ENCODE peak calls at places on chromosomes 3 and 15, in seven cellular contexts. One of them, this sample, is unnamed.

GRCh38 chr3:35295875-35296274 is 343.4 kb upstream of the ARPP21 start:
- DNase-seq in activated effector memory CD4-positive, alpha-beta T cell treated with anti-CD3 and anti-CD28 coated beads, Interleukin-2, amount 50 U/mL, for 16 hours: no peak
- DNase-seq in fibroblast of pulmonary artery: no peak
- DNase-seq in A549: no peak
- DNase-seq in fibroblast of the conjunctiva: no peak
- DNase-seq in fibroblast of the aortic adventitia: no peak
- DNase-seq in GOT3: no peak
- DNase-seq in this sample: no peak

GRCh38 chr3:132225664-132226063 is 91.5 kb upstream of the ACP3 start:
- DNase-seq in activated effector memory CD4-positive, alpha-beta T cell treated with anti-CD3 and anti-CD28 coated beads, Interleukin-2, amount 50 U/mL, for 16 hours: no peak
- DNase-seq in fibroblast of pulmonary artery: no peak
- DNase-seq in A549: no peak
- DNase-seq in fibroblast of the conjunctiva: no peak
- DNase-seq in fibroblast of the aortic adventitia: no peak
- DNase-seq in GOT3: no peak
- DNase-seq in this sample: no peak

GRCh38 chr3:180747805-180748361 is 68.6 kb upstream of the CCDC39 start:
- DNase-seq in activated effector memory CD4-positive, alpha-beta T cell treated with anti-CD3 and anti-CD28 coated beads, Interleukin-2, amount 50 U/mL, for 16 hours: no peak
- DNase-seq in fibroblast of pulmonary artery: no peak
- DNase-seq in A549: no peak
- DNase-seq in fibroblast of the conjunctiva: no peak
- DNase-seq in fibroblast of the aortic adventitia: no peak
- DNase-seq in GOT3: no peak
- DNase-seq in this sample: no peak

GRCh38 chr15:38610748-38611147 is 46.1 kb upstream of the RASGRP1 start:
- DNase-seq in activated effector memory CD4-positive, alpha-beta T cell treated with anti-CD3 and anti-CD28 coated beads, Interleukin-2, amount 50 U/mL, for 16 hours: peak; percentile 70
- DNase-seq in fibroblast of pulmonary artery: no peak
- DNase-seq in A549: no peak
- DNase-seq in fibroblast of the conjunctiva: no peak
- DNase-seq in fibroblast of the aortic adventitia: no peak
- DNase-seq in GOT3: no peak
- DNase-seq in this sample: no peak

GRCh38 chr3:18982920-18983319 is 165.4 kb upstream of the KCNH8 start:
- DNase-seq in activated effector memory CD4-positive, alpha-beta T cell treated with anti-CD3 and anti-CD28 coated beads, Interleukin-2, amount 50 U/mL, for 16 hours: no peak
- DNase-seq in fibroblast of pulmonary artery: no peak
- DNase-seq in A549: no peak
- DNase-seq in fibroblast of the conjunctiva: no peak
- DNase-seq in fibroblast of the aortic adventitia: no peak
- DNase-seq in GOT3: no peak
- DNase-seq in this sample: no peak

GRCh38 chr15:100831466-100831865 is 48.2 kb upstream of the ALDH1A3 start:
- DNase-seq in activated effector memory CD4-positive, alpha-beta T cell treated with anti-CD3 and anti-CD28 coated beads, Interleukin-2, amount 50 U/mL, for 16 hours: no peak
- DNase-seq in fibroblast of pulmonary artery: no peak
- DNase-seq in A549: no peak
- DNase-seq in fibroblast of the conjunctiva: no peak
- DNase-seq in fibroblast of the aortic adventitia: no peak
- DNase-seq in GOT3: no peak
- DNase-seq in this sample: no peak

GRCh38 chr3:79661866-79662265 is 105.9 kb downstream of the ROBO1 start:
- DNase-seq in activated effector memory CD4-positive, alpha-beta T cell treated with anti-CD3 and anti-CD28 coated beads, Interleukin-2, amount 50 U/mL, for 16 hours: no peak
- DNase-seq in fibroblast of pulmonary artery: no peak
- DNase-seq in A549: no peak
- DNase-seq in fibroblast of the conjunctiva: no peak
- DNase-seq in fibroblast of the aortic adventitia: no peak
- DNase-seq in GOT3: no peak
- DNase-seq in this sample: no peak

GRCh38 chr3:127953636-127954035 is 38.6 kb downstream of the KBTBD12 start:
- DNase-seq in activated effector memory CD4-positive, alpha-beta T cell treated with anti-CD3 and anti-CD28 coated beads, Interleukin-2, amount 50 U/mL, for 16 hours: no peak
- DNase-seq in fibroblast of pulmonary artery: no peak
- DNase-seq in A549: no peak
- DNase-seq in fibroblast of the conjunctiva: peak; percentile 6
- DNase-seq in fibroblast of the aortic adventitia: peak; percentile 81
- DNase-seq in GOT3: no peak
- DNase-seq in this sample: no peak

GRCh38 chr15:41989573-41990242 is 17.4 kb upstream of the EHD4 start:
- DNase-seq in activated effector memory CD4-positive, alpha-beta T cell treated with anti-CD3 and anti-CD28 coated beads, Interleukin-2, amount 50 U/mL, for 16 hours: peak; percentile 94
- DNase-seq in fibroblast of pulmonary artery: peak; percentile 79
- DNase-seq in A549: peak; percentile 73
- DNase-seq in fibroblast of the conjunctiva: peak; percentile 62
- DNase-seq in fibroblast of the aortic adventitia: peak; percentile 76
- DNase-seq in GOT3: peak; percentile 66
- DNase-seq in this sample: peak; percentile 95

GRCh38 chr15:34853001-34853758 is 57.8 kb upstream of the ACTC1 start:
- DNase-seq in activated effector memory CD4-positive, alpha-beta T cell treated with anti-CD3 and anti-CD28 coated beads, Interleukin-2, amount 50 U/mL, for 16 hours: no peak
- DNase-seq in fibroblast of pulmonary artery: peak; percentile 81
- DNase-seq in A549: no peak
- DNase-seq in fibroblast of the conjunctiva: no peak
- DNase-seq in fibroblast of the aortic adventitia: peak; percentile 63
- DNase-seq in GOT3: no peak
- DNase-seq in this sample: no peak

GRCh38 chr3:188152660-188153497 is 1.1 kb upstream of the LPP start:
- DNase-seq in activated effector memory CD4-positive, alpha-beta T cell treated with anti-CD3 and anti-CD28 coated beads, Interleukin-2, amount 50 U/mL, for 16 hours: peak; percentile 63
- DNase-seq in fibroblast of pulmonary artery: peak; percentile 78
- DNase-seq in A549: peak; percentile 16
- DNase-seq in fibroblast of the conjunctiva: no peak
- DNase-seq in fibroblast of the aortic adventitia: peak; percentile 84
- DNase-seq in GOT3: no peak
- DNase-seq in this sample: peak; percentile 86

GRCh38 chr3:60017631-60018030 is 967.8 kb upstream of the CFAP20DC start:
- DNase-seq in activated effector memory CD4-positive, alpha-beta T cell treated with anti-CD3 and anti-CD28 coated beads, Interleukin-2, amount 50 U/mL, for 16 hours: peak; percentile 76
- DNase-seq in fibroblast of pulmonary artery: no peak
- DNase-seq in A549: no peak
- DNase-seq in fibroblast of the conjunctiva: no peak
- DNase-seq in fibroblast of the aortic adventitia: no peak
- DNase-seq in GOT3: no peak
- DNase-seq in this sample: no peak

GRCh38 chr15:63381301-63382192 is at the start of gene CA12:
- DNase-seq in activated effector memory CD4-positive, alpha-beta T cell treated with anti-CD3 and anti-CD28 coated beads, Interleukin-2, amount 50 U/mL, for 16 hours: no peak
- DNase-seq in fibroblast of pulmonary artery: peak; percentile 62
- DNase-seq in A549: peak; percentile 75
- DNase-seq in fibroblast of the conjunctiva: no peak
- DNase-seq in fibroblast of the aortic adventitia: peak; percentile 69
- DNase-seq in GOT3: no peak
- DNase-seq in this sample: no peak

GRCh38 chr15:99435761-99436346 is 129.9 kb upstream of the MEF2A start:
- DNase-seq in activated effector memory CD4-positive, alpha-beta T cell treated with anti-CD3 and anti-CD28 coated beads, Interleukin-2, amount 50 U/mL, for 16 hours: peak; percentile 24
- DNase-seq in fibroblast of pulmonary artery: no peak
- DNase-seq in A549: no peak
- DNase-seq in fibroblast of the conjunctiva: no peak
- DNase-seq in fibroblast of the aortic adventitia: no peak
- DNase-seq in GOT3: no peak
- DNase-seq in this sample: no peak

GRCh38 chr3:198088421-198088955 is 128.5 kb downstream of the LMLN start:
- DNase-seq in activated effector memory CD4-positive, alpha-beta T cell treated with anti-CD3 and anti-CD28 coated beads, Interleukin-2, amount 50 U/mL, for 16 hours: no peak
- DNase-seq in fibroblast of pulmonary artery: no peak
- DNase-seq in A549: no peak
- DNase-seq in fibroblast of the conjunctiva: no peak
- DNase-seq in fibroblast of the aortic adventitia: no peak
- DNase-seq in GOT3: no peak
- DNase-seq in this sample: no peak

GRCh38 chr3:107938128-107938527 is 152.7 kb downstream of the CD47 start:
- DNase-seq in activated effector memory CD4-positive, alpha-beta T cell treated with anti-CD3 and anti-CD28 coated beads, Interleukin-2, amount 50 U/mL, for 16 hours: no peak
- DNase-seq in fibroblast of pulmonary artery: peak; percentile 77
- DNase-seq in A549: no peak
- DNase-seq in fibroblast of the conjunctiva: peak; percentile 63
- DNase-seq in fibroblast of the aortic adventitia: peak; percentile 70
- DNase-seq in GOT3: no peak
- DNase-seq in this sample: no peak

GRCh38 chr15:51053571-51053970 is 41.1 kb downstream of the TNFAIP8L3 start:
- DNase-seq in activated effector memory CD4-positive, alpha-beta T cell treated with anti-CD3 and anti-CD28 coated beads, Interleukin-2, amount 50 U/mL, for 16 hours: no peak
- DNase-seq in fibroblast of pulmonary artery: no peak
- DNase-seq in A549: no peak
- DNase-seq in fibroblast of the conjunctiva: no peak
- DNase-seq in fibroblast of the aortic adventitia: no peak
- DNase-seq in GOT3: no peak
- DNase-seq in this sample: no peak

GRCh38 chr3:170714562-170715535 is 129.0 kb upstream of the SLC7A14 start:
- DNase-seq in activated effector memory CD4-positive, alpha-beta T cell treated with anti-CD3 and anti-CD28 coated beads, Interleukin-2, amount 50 U/mL, for 16 hours: no peak
- DNase-seq in fibroblast of pulmonary artery: peak; percentile 48
- DNase-seq in A549: no peak
- DNase-seq in fibroblast of the conjunctiva: no peak
- DNase-seq in fibroblast of the aortic adventitia: peak; percentile 82
- DNase-seq in GOT3: no peak
- DNase-seq in this sample: no peak

GRCh38 chr3:196268270-196269163 is 19.0 kb downstream of the PCYT1A start:
- DNase-seq in activated effector memory CD4-positive, alpha-beta T cell treated with anti-CD3 and anti-CD28 coated beads, Interleukin-2, amount 50 U/mL, for 16 hours: no peak
- DNase-seq in fibroblast of pulmonary artery: peak; percentile 84
- DNase-seq in A549: no peak
- DNase-seq in fibroblast of the conjunctiva: peak; percentile 70
- DNase-seq in fibroblast of the aortic adventitia: peak; percentile 75
- DNase-seq in GOT3: no peak
- DNase-seq in this sample: no peak

This sample was measured in posterior vena cava.